ENCODE peak calls at places on chromosomes 7 and 10, in seven cellular contexts. One of them, this sample, is unnamed.
A peak's percentile ranks its signal among the peaks of the same experiment; 100 is the strongest.

GRCh38 chr7:1621718-1622117 is 48.4 kb upstream of the ELFN1 start:
- DNase-seq in ACHN: no peak
- DNase-seq in left ventricle myocardium superior: no peak
- DNase-seq in AG09319: no peak
- DNase-seq in HS-5: no peak
- DNase-seq in WTC11: no peak
- DNase-seq in upper lobe of left lung: no peak
- DNase-seq in this sample: no peak

GRCh38 chr10:95237376-95238170 is 43.5 kb downstream of the ACSM6 start:
- DNase-seq in ACHN: peak; percentile 27
- DNase-seq in left ventricle myocardium superior: no peak
- DNase-seq in AG09319: no peak
- DNase-seq in HS-5: no peak
- DNase-seq in WTC11: no peak
- DNase-seq in upper lobe of left lung: no peak
- DNase-seq in this sample: no peak

GRCh38 chr10:11782793-11783557 is 40.2 kb upstream of the PROSER2 start:
- DNase-seq in ACHN: peak; percentile 62
- DNase-seq in left ventricle myocardium superior: no peak
- DNase-seq in AG09319: peak; percentile 18
- DNase-seq in HS-5: no peak
- DNase-seq in WTC11: no peak
- DNase-seq in upper lobe of left lung: no peak
- DNase-seq in this sample: peak; percentile 73

GRCh38 chr10:112952282-112952991 is 2.4 kb downstream of the TCF7L2 start:
- DNase-seq in ACHN: peak; percentile 48
- DNase-seq in left ventricle myocardium superior: peak; percentile 42
- DNase-seq in AG09319: no peak
- DNase-seq in HS-5: no peak
- DNase-seq in WTC11: peak; percentile 39
- DNase-seq in upper lobe of left lung: peak; percentile 86
- DNase-seq in this sample: no peak

GRCh38 chr10:104638861-104639594 is 2.1 kb upstream of the SORCS3 start:
- DNase-seq in ACHN: peak; percentile 55
- DNase-seq in left ventricle myocardium superior: no peak
- DNase-seq in AG09319: no peak
- DNase-seq in HS-5: no peak
- DNase-seq in WTC11: peak; percentile 81
- DNase-seq in upper lobe of left lung: peak; percentile 63
- DNase-seq in this sample: no peak

GRCh38 chr7:142440219-142441073 is 182.6 kb upstream of the PRSS58 start:
- DNase-seq in ACHN: peak; percentile 92
- DNase-seq in left ventricle myocardium superior: no peak
- DNase-seq in AG09319: no peak
- DNase-seq in HS-5: peak; percentile 82
- DNase-seq in WTC11: no peak
- DNase-seq in upper lobe of left lung: no peak
- DNase-seq in this sample: peak; percentile 71

GRCh38 chr7:57424515-57425238 is 25.3 kb upstream of the ZNF716 start:
- DNase-seq in ACHN: no peak
- DNase-seq in left ventricle myocardium superior: no peak
- DNase-seq in AG09319: no peak
- DNase-seq in HS-5: no peak
- DNase-seq in WTC11: no peak
- DNase-seq in upper lobe of left lung: peak; percentile 84
- DNase-seq in this sample: no peak

GRCh38 chr7:157692156-157693011 is 355.6 kb downstream of the DNAJB6 start:
- DNase-seq in ACHN: no peak
- DNase-seq in left ventricle myocardium superior: peak; percentile 29
- DNase-seq in AG09319: no peak
- DNase-seq in HS-5: no peak
- DNase-seq in WTC11: peak; percentile 24
- DNase-seq in upper lobe of left lung: no peak
- DNase-seq in this sample: no peak

GRCh38 chr7:24560772-24561171 is 12.5 kb upstream of the PALS2 start:
- DNase-seq in ACHN: no peak
- DNase-seq in left ventricle myocardium superior: no peak
- DNase-seq in AG09319: no peak
- DNase-seq in HS-5: no peak
- DNase-seq in WTC11: no peak
- DNase-seq in upper lobe of left lung: no peak
- DNase-seq in this sample: no peak

GRCh38 chr7:99562832-99563231 is 4.4 kb downstream of the ZNF655 start:
- DNase-seq in ACHN: peak; percentile 100
- DNase-seq in left ventricle myocardium superior: no peak
- DNase-seq in AG09319: peak; percentile 92
- DNase-seq in HS-5: peak; percentile 94
- DNase-seq in WTC11: no peak
- DNase-seq in upper lobe of left lung: no peak
- DNase-seq in this sample: peak; percentile 96

GRCh38 chr10:132929953-132930640 is 12.3 kb downstream of the CFAP46 start:
- DNase-seq in ACHN: no peak
- DNase-seq in left ventricle myocardium superior: peak; percentile 18
- DNase-seq in AG09319: no peak
- DNase-seq in HS-5: no peak
- DNase-seq in WTC11: no peak
- DNase-seq in upper lobe of left lung: peak; percentile 41
- DNase-seq in this sample: no peak

GRCh38 chr10:105253843-105254242 is 612.8 kb downstream of the SORCS3 start:
- DNase-seq in ACHN: no peak
- DNase-seq in left ventricle myocardium superior: no peak
- DNase-seq in AG09319: no peak
- DNase-seq in HS-5: no peak
- DNase-seq in WTC11: no peak
- DNase-seq in upper lobe of left lung: no peak
- DNase-seq in this sample: peak; percentile 31

GRCh38 chr10:31601136-31601535 is 282.1 kb downstream of the ZEB1 start:
- DNase-seq in ACHN: no peak
- DNase-seq in left ventricle myocardium superior: no peak
- DNase-seq in AG09319: no peak
- DNase-seq in HS-5: no peak
- DNase-seq in WTC11: no peak
- DNase-seq in upper lobe of left lung: no peak
- DNase-seq in this sample: no peak

GRCh38 chr10:10831085-10831484 is 186.6 kb upstream of the CELF2 start:
- DNase-seq in ACHN: no peak
- DNase-seq in left ventricle myocardium superior: peak; percentile 41
- DNase-seq in AG09319: peak; percentile 30
- DNase-seq in HS-5: peak; percentile 67
- DNase-seq in WTC11: no peak
- DNase-seq in upper lobe of left lung: no peak
- DNase-seq in this sample: no peak

GRCh38 chr7:137657476-137658193 is 189.1 kb downstream of the DGKI start:
- DNase-seq in ACHN: no peak
- DNase-seq in left ventricle myocardium superior: no peak
- DNase-seq in AG09319: no peak
- DNase-seq in HS-5: no peak
- DNase-seq in WTC11: no peak
- DNase-seq in upper lobe of left lung: no peak
- DNase-seq in this sample: no peak

GRCh38 chr10:5946786-5947185 is 30.6 kb downstream of the IL15RA start:
- DNase-seq in ACHN: no peak
- DNase-seq in left ventricle myocardium superior: no peak
- DNase-seq in AG09319: no peak
- DNase-seq in HS-5: no peak
- DNase-seq in WTC11: no peak
- DNase-seq in upper lobe of left lung: no peak
- DNase-seq in this sample: no peak

GRCh38 chr7:98091061-98091460 is 15.6 kb upstream of the LMTK2 start:
- DNase-seq in ACHN: no peak
- DNase-seq in left ventricle myocardium superior: no peak
- DNase-seq in AG09319: no peak
- DNase-seq in HS-5: peak; percentile 11
- DNase-seq in WTC11: no peak
- DNase-seq in upper lobe of left lung: no peak
- DNase-seq in this sample: no peak

GRCh38 chr10:3741688-3742461 is 43.1 kb downstream of the KLF6 start:
- DNase-seq in ACHN: no peak
- DNase-seq in left ventricle myocardium superior: no peak
- DNase-seq in AG09319: no peak
- DNase-seq in HS-5: no peak
- DNase-seq in WTC11: no peak
- DNase-seq in upper lobe of left lung: no peak
- DNase-seq in this sample: no peak

This sample was measured in SW480.